ENCODE peak calls at places on chromosomes 16 and 17, in eight cellular contexts. S is IMR-90, O is GM12878, U is iPS DF 6.9, K is cardiac muscle cell, W is ovary, T is PC-9, E is sigmoid colon. C is an unnamed sample.

GRCh38 chr17:51428668-51429486 is 168.5 kb downstream of the UTP18 start:
- DNase-seq in U (no peak), O (no peak), S (no peak), T (no peak), W (no peak), K (no peak), E (no peak), C (peak; percentile 39)

GRCh38 chr16:1984347-1985225 is 593 bp downstream of the GFER start:
- DNase-seq in O (no peak), S (peak; percentile 13), K (no peak), E (no peak), U (no peak), W (no peak), T (no peak), C (no peak)

GRCh38 chr17:6753565-6753964 is 2.3 kb upstream of the XAF1 start:
- DNase-seq in E (no peak), S (no peak), U (no peak), T (no peak), K (peak; percentile 14), O (no peak), W (no peak), C (no peak)

GRCh38 chr17:2123467-2124251 is 68.8 kb downstream of the HIC1 start:
- DNase-seq in K (peak; percentile 48), U (no peak), T (no peak), O (no peak), S (peak; percentile 34), W (no peak), E (no peak), C (peak; percentile 68)

GRCh38 chr16:87457724-87458423 is 35.0 kb downstream of the ZCCHC14 start:
- DNase-seq in E (no peak), O (peak; percentile 38), S (peak; percentile 99), K (peak; percentile 90), W (no peak), U (no peak), T (peak; percentile 91), C (peak; percentile 96)

GRCh38 chr16:10183606-10183959 is 1.4 kb upstream of the GRIN2A start:
- DNase-seq in O (no peak), K (no peak), W (no peak), S (no peak), E (no peak), T (no peak), U (no peak), C (no peak)

GRCh38 chr16:80993293-80993691 is 13.4 kb downstream of the CMC2 start:
- DNase-seq in E (no peak), U (no peak), O (no peak), W (no peak), T (peak; percentile 84), S (peak; percentile 90), K (peak; percentile 94), C (peak; percentile 79)

GRCh38 chr16:28930652-28931051 is 1.1 kb upstream of the CD19 start:
- DNase-seq in S (no peak), U (no peak), K (no peak), E (no peak), O (peak; percentile 86), W (no peak), T (no peak), C (no peak)

GRCh38 chr16:75676909-75677308 is at the start of gene CPHXL2:
- DNase-seq in U (no peak), E (no peak), K (no peak), T (no peak), W (no peak), O (no peak), S (no peak), C (no peak)

GRCh38 chr17:80657561-80657960 is 112.9 kb downstream of the RPTOR start:
- DNase-seq in K (no peak), W (no peak), O (no peak), T (no peak), U (no peak), E (no peak), S (no peak), C (no peak)

GRCh38 chr16:86509759-86510464 is 415 bp upstream of the FOXF1 start:
- DNase-seq in U (no peak), O (no peak), S (peak; percentile 96), W (peak; percentile 38), E (peak; percentile 98), K (peak; percentile 76), T (no peak), C (peak; percentile 96)

GRCh38 chr17:8290043-8290442 is 1.6 kb downstream of the RANGRF start:
- DNase-seq in T (no peak), U (no peak), W (no peak), E (no peak), O (no peak), S (peak; percentile 34), K (no peak), C (no peak)

GRCh38 chr16:89534147-89534788 is 26.1 kb downstream of the SPG7 start:
- DNase-seq in E (no peak), K (peak; percentile 80), U (no peak), T (no peak), W (no peak), O (no peak), S (no peak), C (no peak)

GRCh38 chr16:28038401-28038800 is 25.1 kb downstream of the GSG1L start:
- DNase-seq in O (no peak), U (no peak), T (no peak), K (no peak), E (no peak), S (no peak), W (no peak), C (no peak)

GRCh38 chr17:31627960-31628359 is 231.1 kb downstream of the COPRS start:
- DNase-seq in K (no peak), U (no peak), S (peak; percentile 95), E (no peak), T (peak; percentile 50), O (no peak), W (no peak), C (no peak)

DNA sequence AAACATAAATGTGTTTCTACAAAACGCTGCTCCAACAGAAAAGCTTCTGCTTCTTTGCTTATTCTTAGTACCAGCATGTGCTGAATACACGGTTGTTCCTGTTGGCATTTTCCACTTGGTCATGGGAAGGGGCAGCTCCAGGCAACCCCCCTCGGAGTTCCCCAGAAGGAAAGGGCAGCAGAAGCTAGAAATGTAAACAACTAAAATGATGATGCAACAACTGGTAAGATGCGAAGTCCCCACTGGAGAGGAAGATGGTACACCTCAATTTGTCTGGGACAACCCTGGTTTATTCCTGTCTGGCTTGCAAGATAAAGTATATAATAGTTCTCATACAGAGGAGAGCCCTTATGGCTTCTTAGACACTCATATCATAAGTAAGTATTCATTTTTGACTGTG is 9.2 kb upstream of the CCL13 start:
- DNase-seq in S (no peak), U (no peak), W (no peak), E (no peak), T (no peak), O (no peak), K (no peak), C (no peak)
- H3K27me3 ChIP-seq in S (no peaks in the 10 kb centered on the region), U (no peaks in the 10 kb centered on the region), W (no peaks in the 10 kb centered on the region), E (no peaks in the 10 kb centered on the region), T (peaks cover 8% of the 10 kb centered on the region), O (no peaks in the 10 kb centered on the region), K (no peaks in the 10 kb centered on the region), C (no peaks in the 10 kb centered on the region)

GRCh38 chr16:51306116-51306515 is 155.0 kb upstream of the SALL1 start:
- DNase-seq in U (no peak), E (no peak), W (no peak), O (no peak), T (no peak), S (no peak), K (no peak), C (no peak)
- H3K27ac ChIP-seq in U (no peak overlapping the region), E (no peak overlapping the region), W (no peak overlapping the region), O (no peak overlapping the region), T (no peak overlapping the region), S (no peak overlapping the region), K (no peak overlapping the region), C (no peak overlapping the region)

DNA sequence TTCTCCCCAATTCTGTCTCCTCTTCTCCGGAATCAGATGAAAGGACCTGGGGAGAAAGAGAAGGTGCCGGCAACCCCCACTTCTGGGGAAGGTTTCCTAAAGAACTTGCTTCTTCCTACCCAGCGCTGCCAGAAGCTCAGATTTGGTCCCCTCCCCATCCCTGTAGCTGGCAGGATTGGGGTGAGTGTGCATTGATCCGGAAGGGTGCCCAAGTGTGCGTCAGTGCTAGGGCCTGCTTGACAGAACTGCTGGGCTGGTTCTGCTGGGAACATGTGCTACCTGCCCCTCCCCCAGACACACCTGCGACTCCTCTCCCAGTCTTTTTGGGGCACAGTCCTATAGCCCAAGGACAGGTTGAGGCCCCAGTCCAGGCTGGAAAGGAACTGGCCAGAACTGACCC is 3.3 kb downstream of the ARL4D start:
- DNase-seq in U (no peak), K (no peak), S (no peak), O (no peak), T (no peak), E (peak; percentile 78), W (no peak), C (no peak)
- H3K4me3 ChIP-seq in U (no peak overlapping the region), K (no peak overlapping the region), S (no peak overlapping the region), O (no peak overlapping the region), T (no peak overlapping the region), E (peak overlapping the region; percentile 77), W (no peak overlapping the region), C (no peak overlapping the region)

GRCh38 chr17:28315846-28316705 is 2.9 kb upstream of the TMEM97 start:
- DNase-seq in E (no peak), S (no peak), T (no peak), U (no peak), W (no peak), O (no peak), K (no peak), C (no peak)
- H3K27me3 ChIP-seq in E (no peaks in the 10 kb centered on the region), S (peaks cover 2% of the 10 kb centered on the region), T (no peaks in the 10 kb centered on the region), U (no peaks in the 10 kb centered on the region), W (no peaks in the 10 kb centered on the region), O (no peaks in the 10 kb centered on the region), K (no peaks in the 10 kb centered on the region), C (peaks cover 2% of the 10 kb centered on the region)

GRCh38 chr17:64781810-64782555 is 119.9 kb upstream of the SMURF2 start:
- DNase-seq in S (no peak), W (peak; percentile 19), U (no peak), E (peak; percentile 67), O (no peak), K (no peak), T (no peak), C (peak; percentile 48)
- H3K27ac ChIP-seq in S (no peak overlapping the region), W (no peak overlapping the region), U (no peak overlapping the region), E (peak overlapping the region; percentile 57), O (no peak overlapping the region), K (no peak overlapping the region), T (peak overlapping the region; percentile 44), C (no peak overlapping the region)